ENCODE peak calls at places on chromosomes 16 and 17, in ten cellular contexts. One of them, this sample, is unnamed.
A peak's percentile ranks its signal among the peaks of the same experiment; 100 is the strongest.

GRCh38 chr17:76681222-76682137 is 29.3 kb downstream of the MXRA7 start:
- DNase-seq in sigmoid colon: peak; percentile 85
- DNase-seq in endothelial cell: peak; percentile 86
- DNase-seq in NCI-H460: peak; percentile 63
- DNase-seq in cardiac fibroblast: peak; percentile 86
- DNase-seq in body of pancreas: peak; percentile 65
- DNase-seq in AG09319: peak; percentile 49
- DNase-seq in bronchial epithelial cell: peak; percentile 60
- DNase-seq in NCI-H2171 treated with DMSO at 0.1 percent for 48 hours: peak; percentile 61
- DNase-seq in T-cell: peak; percentile 49
- DNase-seq in this sample: peak; percentile 36

GRCh38 chr16:87828071-87828971 is 41.0 kb downstream of the SLC7A5 start:
- DNase-seq in cardiac fibroblast: no peak
- DNase-seq in bronchial epithelial cell: peak; percentile 23
- DNase-seq in sigmoid colon: no peak
- DNase-seq in AG09319: no peak
- DNase-seq in endothelial cell: no peak
- DNase-seq in NCI-H460: no peak
- DNase-seq in NCI-H2171 treated with DMSO at 0.1 percent for 48 hours: peak; percentile 77
- DNase-seq in T-cell: no peak
- DNase-seq in body of pancreas: peak; percentile 83
- DNase-seq in this sample: no peak

GRCh38 chr16:546909-547770 is 13.1 kb upstream of the PRR35 start:
- DNase-seq in endothelial cell: peak; percentile 61
- DNase-seq in body of pancreas: peak; percentile 73
- DNase-seq in T-cell: peak; percentile 24
- DNase-seq in bronchial epithelial cell: no peak
- DNase-seq in NCI-H2171 treated with DMSO at 0.1 percent for 48 hours: no peak
- DNase-seq in NCI-H460: peak; percentile 51
- DNase-seq in AG09319: no peak
- DNase-seq in cardiac fibroblast: peak; percentile 46
- DNase-seq in sigmoid colon: peak; percentile 86
- DNase-seq in this sample: peak; percentile 23

GRCh38 chr16:59604331-59604730 is 870.2 kb upstream of the GOT2 start:
- DNase-seq in endothelial cell: no peak
- DNase-seq in T-cell: no peak
- DNase-seq in sigmoid colon: no peak
- DNase-seq in body of pancreas: no peak
- DNase-seq in NCI-H460: no peak
- DNase-seq in AG09319: no peak
- DNase-seq in NCI-H2171 treated with DMSO at 0.1 percent for 48 hours: no peak
- DNase-seq in bronchial epithelial cell: peak; percentile 2
- DNase-seq in cardiac fibroblast: no peak
- DNase-seq in this sample: no peak

GRCh38 chr16:16150117-16150877 is 73.0 kb downstream of the ABCC6 start:
- DNase-seq in sigmoid colon: peak; percentile 96
- DNase-seq in NCI-H460: no peak
- DNase-seq in AG09319: peak; percentile 49
- DNase-seq in body of pancreas: peak; percentile 87
- DNase-seq in cardiac fibroblast: peak; percentile 92
- DNase-seq in T-cell: no peak
- DNase-seq in endothelial cell: no peak
- DNase-seq in NCI-H2171 treated with DMSO at 0.1 percent for 48 hours: no peak
- DNase-seq in bronchial epithelial cell: no peak
- DNase-seq in this sample: no peak

GRCh38 chr16:26665166-26665939 is 401.4 kb upstream of the C16orf82 start:
- DNase-seq in NCI-H460: no peak
- DNase-seq in endothelial cell: no peak
- DNase-seq in cardiac fibroblast: no peak
- DNase-seq in AG09319: no peak
- DNase-seq in sigmoid colon: no peak
- DNase-seq in bronchial epithelial cell: no peak
- DNase-seq in NCI-H2171 treated with DMSO at 0.1 percent for 48 hours: peak; percentile 94
- DNase-seq in body of pancreas: no peak
- DNase-seq in T-cell: no peak
- DNase-seq in this sample: peak; percentile 37

GRCh38 chr16:4506450-4506849 is 30.3 kb downstream of the HMOX2 start:
- DNase-seq in NCI-H2171 treated with DMSO at 0.1 percent for 48 hours: peak; percentile 64
- DNase-seq in AG09319: peak; percentile 45
- DNase-seq in NCI-H460: peak; percentile 75
- DNase-seq in body of pancreas: peak; percentile 79
- DNase-seq in cardiac fibroblast: peak; percentile 88
- DNase-seq in T-cell: peak; percentile 24
- DNase-seq in endothelial cell: peak; percentile 44
- DNase-seq in sigmoid colon: peak; percentile 82
- DNase-seq in bronchial epithelial cell: peak; percentile 75
- DNase-seq in this sample: peak; percentile 40

GRCh38 chr17:67862614-67863217 is 37.4 kb downstream of the BPTF start:
- DNase-seq in endothelial cell: no peak
- DNase-seq in body of pancreas: no peak
- DNase-seq in cardiac fibroblast: no peak
- DNase-seq in bronchial epithelial cell: no peak
- DNase-seq in AG09319: no peak
- DNase-seq in NCI-H460: no peak
- DNase-seq in NCI-H2171 treated with DMSO at 0.1 percent for 48 hours: no peak
- DNase-seq in T-cell: no peak
- DNase-seq in sigmoid colon: no peak
- DNase-seq in this sample: no peak

GRCh38 chr17:28928061-28928460 is 23.3 kb downstream of the PHF12 start:
- DNase-seq in endothelial cell: no peak
- DNase-seq in NCI-H460: no peak
- DNase-seq in T-cell: no peak
- DNase-seq in bronchial epithelial cell: peak; percentile 50
- DNase-seq in NCI-H2171 treated with DMSO at 0.1 percent for 48 hours: no peak
- DNase-seq in cardiac fibroblast: no peak
- DNase-seq in AG09319: no peak
- DNase-seq in body of pancreas: no peak
- DNase-seq in sigmoid colon: no peak
- DNase-seq in this sample: peak; percentile 47

GRCh38 chr17:73826181-73826871 is 182.1 kb upstream of the SDK2 start:
- DNase-seq in body of pancreas: no peak
- DNase-seq in bronchial epithelial cell: no peak
- DNase-seq in AG09319: no peak
- DNase-seq in cardiac fibroblast: no peak
- DNase-seq in NCI-H2171 treated with DMSO at 0.1 percent for 48 hours: no peak
- DNase-seq in sigmoid colon: peak; percentile 54
- DNase-seq in T-cell: no peak
- DNase-seq in endothelial cell: no peak
- DNase-seq in NCI-H460: no peak
- DNase-seq in this sample: no peak

GRCh38 chr16:320206-320605 is 32.3 kb downstream of the AXIN1 start:
- DNase-seq in T-cell: no peak
- DNase-seq in endothelial cell: no peak
- DNase-seq in cardiac fibroblast: no peak
- DNase-seq in AG09319: no peak
- DNase-seq in body of pancreas: no peak
- DNase-seq in NCI-H2171 treated with DMSO at 0.1 percent for 48 hours: no peak
- DNase-seq in bronchial epithelial cell: no peak
- DNase-seq in sigmoid colon: no peak
- DNase-seq in NCI-H460: no peak
- DNase-seq in this sample: no peak

GRCh38 chr17:4604111-4604644 is 19.8 kb downstream of the SMTNL2 start:
- DNase-seq in T-cell: no peak
- DNase-seq in NCI-H460: no peak
- DNase-seq in sigmoid colon: peak; percentile 78
- DNase-seq in NCI-H2171 treated with DMSO at 0.1 percent for 48 hours: peak; percentile 99
- DNase-seq in bronchial epithelial cell: peak; percentile 11
- DNase-seq in endothelial cell: no peak
- DNase-seq in body of pancreas: no peak
- DNase-seq in AG09319: peak; percentile 51
- DNase-seq in cardiac fibroblast: peak; percentile 84
- DNase-seq in this sample: no peak

GRCh38 chr16:77956231-77956630 is 66.1 kb upstream of the CLEC3A start:
- DNase-seq in NCI-H2171 treated with DMSO at 0.1 percent for 48 hours: no peak
- DNase-seq in NCI-H460: no peak
- DNase-seq in body of pancreas: no peak
- DNase-seq in sigmoid colon: no peak
- DNase-seq in bronchial epithelial cell: no peak
- DNase-seq in cardiac fibroblast: no peak
- DNase-seq in endothelial cell: no peak
- DNase-seq in T-cell: no peak
- DNase-seq in AG09319: no peak
- DNase-seq in this sample: no peak

GRCh38 chr17:19372866-19373505 is 5.3 kb upstream of the MAPK7 start:
- DNase-seq in NCI-H460: no peak
- DNase-seq in cardiac fibroblast: no peak
- DNase-seq in bronchial epithelial cell: no peak
- DNase-seq in sigmoid colon: peak; percentile 50
- DNase-seq in body of pancreas: peak; percentile 8
- DNase-seq in NCI-H2171 treated with DMSO at 0.1 percent for 48 hours: no peak
- DNase-seq in endothelial cell: no peak
- DNase-seq in T-cell: no peak
- DNase-seq in AG09319: no peak
- DNase-seq in this sample: no peak

GRCh38 chr16:56589141-56590039 is at the start of gene MT3:
- DNase-seq in T-cell: no peak
- DNase-seq in NCI-H2171 treated with DMSO at 0.1 percent for 48 hours: peak; percentile 14
- DNase-seq in body of pancreas: peak; percentile 36
- DNase-seq in NCI-H460: no peak
- DNase-seq in cardiac fibroblast: no peak
- DNase-seq in AG09319: no peak
- DNase-seq in bronchial epithelial cell: no peak
- DNase-seq in sigmoid colon: no peak
- DNase-seq in endothelial cell: no peak
- DNase-seq in this sample: peak; percentile 38

GRCh38 chr17:81397314-81398169 is 2.3 kb downstream of the BAHCC1 start:
- DNase-seq in cardiac fibroblast: peak; percentile 69
- DNase-seq in sigmoid colon: no peak
- DNase-seq in body of pancreas: peak; percentile 60
- DNase-seq in T-cell: no peak
- DNase-seq in bronchial epithelial cell: no peak
- DNase-seq in NCI-H2171 treated with DMSO at 0.1 percent for 48 hours: peak; percentile 63
- DNase-seq in AG09319: no peak
- DNase-seq in endothelial cell: peak; percentile 84
- DNase-seq in NCI-H460: no peak
- DNase-seq in this sample: no peak

GRCh38 chr17:48577946-48578615 is at the start of gene HOXB4:
- DNase-seq in endothelial cell: peak; percentile 69
- DNase-seq in bronchial epithelial cell: no peak
- DNase-seq in T-cell: peak; percentile 60
- DNase-seq in cardiac fibroblast: peak; percentile 46
- DNase-seq in body of pancreas: no peak
- DNase-seq in sigmoid colon: peak; percentile 95
- DNase-seq in NCI-H2171 treated with DMSO at 0.1 percent for 48 hours: no peak
- DNase-seq in AG09319: no peak
- DNase-seq in NCI-H460: no peak
- DNase-seq in this sample: peak; percentile 72

GRCh38 chr16:19697756-19698318 is 20.2 kb downstream of the KNOP1 start:
- DNase-seq in cardiac fibroblast: no peak
- DNase-seq in NCI-H460: no peak
- DNase-seq in AG09319: no peak
- DNase-seq in body of pancreas: peak; percentile 52
- DNase-seq in endothelial cell: no peak
- DNase-seq in T-cell: no peak
- DNase-seq in NCI-H2171 treated with DMSO at 0.1 percent for 48 hours: no peak
- DNase-seq in bronchial epithelial cell: no peak
- DNase-seq in sigmoid colon: no peak
- DNase-seq in this sample: no peak

GRCh38 chr17:10033982-10034381 is 128.9 kb upstream of the RCVRN start:
- DNase-seq in sigmoid colon: no peak
- DNase-seq in NCI-H2171 treated with DMSO at 0.1 percent for 48 hours: no peak
- DNase-seq in AG09319: no peak
- DNase-seq in cardiac fibroblast: peak; percentile 47
- DNase-seq in NCI-H460: no peak
- DNase-seq in body of pancreas: no peak
- DNase-seq in endothelial cell: no peak
- DNase-seq in bronchial epithelial cell: no peak
- DNase-seq in T-cell: no peak
- DNase-seq in this sample: no peak

GRCh38 chr16:649646-650045 is 481 bp downstream of the WDR90 start:
- DNase-seq in bronchial epithelial cell: no peak
- DNase-seq in endothelial cell: no peak
- DNase-seq in T-cell: no peak
- DNase-seq in NCI-H460: no peak
- DNase-seq in AG09319: no peak
- DNase-seq in sigmoid colon: no peak
- DNase-seq in NCI-H2171 treated with DMSO at 0.1 percent for 48 hours: no peak
- DNase-seq in cardiac fibroblast: no peak
- DNase-seq in body of pancreas: no peak
- DNase-seq in this sample: no peak

GRCh38 chr16:11675561-11676511 is 7.6 kb downstream of the SNN start:
- DNase-seq in NCI-H2171 treated with DMSO at 0.1 percent for 48 hours: no peak
- DNase-seq in endothelial cell: no peak
- DNase-seq in AG09319: no peak
- DNase-seq in T-cell: no peak
- DNase-seq in cardiac fibroblast: no peak
- DNase-seq in body of pancreas: peak; percentile 97
- DNase-seq in bronchial epithelial cell: peak; percentile 46
- DNase-seq in NCI-H460: no peak
- DNase-seq in sigmoid colon: peak; percentile 62
- DNase-seq in this sample: no peak

GRCh38 chr16:4159726-4160125 is 43.5 kb upstream of the ADCY9 start:
- DNase-seq in bronchial epithelial cell: no peak
- DNase-seq in sigmoid colon: no peak
- DNase-seq in cardiac fibroblast: no peak
- DNase-seq in NCI-H2171 treated with DMSO at 0.1 percent for 48 hours: no peak
- DNase-seq in T-cell: no peak
- DNase-seq in AG09319: no peak
- DNase-seq in body of pancreas: no peak
- DNase-seq in NCI-H460: no peak
- DNase-seq in endothelial cell: no peak
- DNase-seq in this sample: no peak

GRCh38 chr17:68035131-68035522 is 408 bp upstream of the KPNA2 start:
- DNase-seq in NCI-H2171 treated with DMSO at 0.1 percent for 48 hours: peak; percentile 98
- DNase-seq in body of pancreas: peak; percentile 96
- DNase-seq in AG09319: no peak
- DNase-seq in cardiac fibroblast: no peak
- DNase-seq in NCI-H460: no peak
- DNase-seq in T-cell: peak; percentile 77
- DNase-seq in sigmoid colon: peak; percentile 96
- DNase-seq in bronchial epithelial cell: no peak
- DNase-seq in endothelial cell: peak; percentile 88
- DNase-seq in this sample: peak; percentile 92

GRCh38 chr16:88957887-88958577 is 19.0 kb downstream of the CBFA2T3 start:
- DNase-seq in cardiac fibroblast: no peak
- DNase-seq in body of pancreas: no peak
- DNase-seq in AG09319: no peak
- DNase-seq in sigmoid colon: no peak
- DNase-seq in NCI-H460: no peak
- DNase-seq in T-cell: no peak
- DNase-seq in bronchial epithelial cell: no peak
- DNase-seq in endothelial cell: no peak
- DNase-seq in NCI-H2171 treated with DMSO at 0.1 percent for 48 hours: no peak
- DNase-seq in this sample: peak; percentile 15

GRCh38 chr17:32912218-32912897 is 15.6 kb upstream of the TMEM98 start:
- DNase-seq in T-cell: no peak
- DNase-seq in NCI-H2171 treated with DMSO at 0.1 percent for 48 hours: no peak
- DNase-seq in NCI-H460: no peak
- DNase-seq in sigmoid colon: peak; percentile 83
- DNase-seq in cardiac fibroblast: peak; percentile 78
- DNase-seq in body of pancreas: peak; percentile 93
- DNase-seq in AG09319: peak; percentile 45
- DNase-seq in endothelial cell: no peak
- DNase-seq in bronchial epithelial cell: peak; percentile 70
- DNase-seq in this sample: no peak

GRCh38 chr17:3963214-3964201 is 729 bp downstream of the ATP2A3 start:
- DNase-seq in AG09319: no peak
- DNase-seq in sigmoid colon: no peak
- DNase-seq in body of pancreas: peak; percentile 45
- DNase-seq in endothelial cell: peak; percentile 44
- DNase-seq in cardiac fibroblast: no peak
- DNase-seq in NCI-H460: no peak
- DNase-seq in NCI-H2171 treated with DMSO at 0.1 percent for 48 hours: no peak
- DNase-seq in bronchial epithelial cell: no peak
- DNase-seq in T-cell: peak; percentile 77
- DNase-seq in this sample: peak; percentile 48

GRCh38 chr16:1731073-1731472 is 25.1 kb downstream of the MAPK8IP3 start:
- DNase-seq in endothelial cell: no peak
- DNase-seq in cardiac fibroblast: no peak
- DNase-seq in sigmoid colon: no peak
- DNase-seq in AG09319: no peak
- DNase-seq in T-cell: no peak
- DNase-seq in NCI-H2171 treated with DMSO at 0.1 percent for 48 hours: no peak
- DNase-seq in body of pancreas: no peak
- DNase-seq in bronchial epithelial cell: no peak
- DNase-seq in NCI-H460: no peak
- DNase-seq in this sample: no peak

GRCh38 chr17:59418732-59419166 is 87.3 kb downstream of the YPEL2 start:
- DNase-seq in cardiac fibroblast: peak; percentile 13
- DNase-seq in endothelial cell: no peak
- DNase-seq in AG09319: no peak
- DNase-seq in T-cell: no peak
- DNase-seq in bronchial epithelial cell: no peak
- DNase-seq in body of pancreas: no peak
- DNase-seq in NCI-H460: no peak
- DNase-seq in sigmoid colon: no peak
- DNase-seq in NCI-H2171 treated with DMSO at 0.1 percent for 48 hours: no peak
- DNase-seq in this sample: no peak